ENCODE peak calls at places on chromosome 16, in four cellular contexts. L is neuronal stem cell, O is H9, N is IMR-90. I is an unnamed sample.
A peak's percentile ranks its signal among the peaks of the same experiment; 100 is the strongest.

GRCh38 chr16:15820837-15821236 is 36.0 kb downstream of the MYH11 start:
- DNase-seq in O (no peak), N (no peak), L (no peak), I (no peak)

GRCh38 chr16:28139530-28139929 is 72.2 kb downstream of the XPO6 start:
- DNase-seq in O (no peak), L (no peak), N (no peak), I (no peak)

GRCh38 chr16:11232852-11233726 is 22.9 kb downstream of the SOCS1 start:
- DNase-seq in O (peak; percentile 72), L (no peak), N (no peak), I (no peak)

GRCh38 chr16:83727018-83727417 is 80.8 kb upstream of the HSBP1 start:
- DNase-seq in O (no peak), L (no peak), N (peak; percentile 57), I (peak; percentile 91)

GRCh38 chr16:9521749-9522370 is 430.4 kb downstream of the HAPSTR1 start:
- DNase-seq in N (no peak), O (no peak), L (peak; percentile 17), I (no peak)

GRCh38 chr16:3673676-3674377 is 19.3 kb downstream of the DNASE1 start:
- DNase-seq in L (no peak), O (no peak), N (no peak), I (no peak)

GRCh38 chr16:71367243-71367976 is 8.9 kb downstream of the CALB2 start:
- DNase-seq in N (peak; percentile 21), O (peak; percentile 91), L (peak; percentile 60), I (peak; percentile 46)

GRCh38 chr16:1597154-1597553 is 14.7 kb downstream of the IFT140 start:
- DNase-seq in O (no peak), L (no peak), N (no peak), I (no peak)

GRCh38 chr16:25771812-25772568 is 80.2 kb downstream of the HS3ST4 start:
- DNase-seq in O (no peak), N (no peak), L (no peak), I (no peak)

GRCh38 chr16:3952342-3953131 is 72.0 kb upstream of the CREBBP start:
- DNase-seq in N (no peak), O (peak; percentile 60), L (no peak), I (no peak)

GRCh38 chr16:22813946-22814325 is at the start of gene HS3ST2:
- DNase-seq in N (no peak), L (peak; percentile 64), O (peak; percentile 68), I (peak; percentile 0)

GRCh38 chr16:7025616-7026190 is 306.9 kb upstream of the RBFOX1 start:
- DNase-seq in O (peak; percentile 89), L (peak; percentile 88), N (no peak), I (no peak)

GRCh38 chr16:87671221-87671620 is 68.9 kb downstream of the JPH3 start:
- DNase-seq in O (no peak), N (no peak), L (no peak), I (no peak)

GRCh38 chr16:49487746-49488145 is 114.1 kb downstream of the C16orf78 start:
- DNase-seq in N (no peak), L (no peak), O (no peak), I (no peak)

GRCh38 chr16:88306411-88306810 is 76.3 kb upstream of the ZNF469 start:
- DNase-seq in O (no peak), L (no peak), N (no peak), I (no peak)

GRCh38 chr16:30669026-30670000 is 11.1 kb downstream of the FBRS start:
- DNase-seq in N (no peak), L (no peak), O (no peak), I (no peak)
- H3K27me3 ChIP-seq in N (no peaks in the 10 kb centered on the region), L (no peaks in the 10 kb centered on the region), O (peaks cover 53% of the 10 kb centered on the region), I (no peaks in the 10 kb centered on the region)

DNA sequence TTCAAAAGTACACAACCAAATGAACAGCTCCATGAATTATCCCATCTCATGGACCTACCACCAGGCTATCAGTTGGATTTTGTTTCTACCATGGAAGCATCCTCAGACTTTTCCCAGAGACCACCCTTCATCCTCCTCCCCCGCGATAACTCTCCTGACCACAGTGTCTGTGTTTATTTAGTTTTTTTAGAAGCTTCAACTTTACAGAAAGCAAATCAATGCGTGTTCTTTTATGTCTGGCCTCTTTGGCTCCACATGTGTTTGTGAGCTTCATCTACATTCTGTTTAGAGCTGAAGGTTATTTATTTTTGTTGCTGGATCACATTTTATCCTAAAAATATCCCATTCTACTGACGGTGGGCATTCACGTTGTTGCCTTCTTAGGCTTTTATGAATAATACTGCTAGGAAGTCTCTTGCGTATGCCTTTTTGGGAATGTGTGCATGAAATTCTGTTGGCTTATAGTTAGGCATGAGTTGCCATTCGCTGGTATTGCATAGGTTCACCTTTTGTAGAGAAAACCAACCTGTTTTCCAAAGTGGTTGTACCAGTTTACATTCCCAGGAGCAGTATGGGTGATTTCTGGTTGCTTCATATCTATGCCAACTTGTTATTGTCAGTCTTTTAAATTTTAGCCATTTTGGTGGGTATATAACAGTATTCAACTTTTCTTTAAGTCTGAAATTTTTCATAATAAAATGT is 83.0 kb downstream of the CMIP start:
- DNase-seq in L (no peak), N (no peak), O (no peak), I (no peak)
- H3K4ac ChIP-seq in L (no peak overlapping the region), N (no peak overlapping the region), O (no peak overlapping the region), I (no peak overlapping the region)

GRCh38 chr16:19717319-19717718 is 708 bp downstream of the KNOP1 start:
- DNase-seq in L (peak; percentile 30), N (peak; percentile 8), O (no peak), I (no peak)
- H3K14ac ChIP-seq in L (no peak overlapping the region), N (peak overlapping the region; percentile 96), O (peak overlapping the region; percentile 91), I (no peak overlapping the region)

GRCh38 chr16:85126383-85126730 is 14.1 kb upstream of the CIBAR2 start:
- DNase-seq in L (no peak), N (no peak), O (peak; percentile 25), I (no peak)
- H3K27me3 ChIP-seq in L (no peaks in the 10 kb centered on the region), N (no peaks in the 10 kb centered on the region), O (no peaks in the 10 kb centered on the region), I (no peaks in the 10 kb centered on the region)